ENCODE peak calls at places on chromosomes 12 and 14, in six cellular contexts. Q is AG09309, W is glutamatergic neuron, I is mucosa of descending colon, E is GM10248, R is fibroblast of lung. H is an unnamed sample.

GRCh38 chr12:119181202-119181601 is 2.5 kb downstream of the HSPB8 start:
- DNase-seq in E (no peak), W (no peak), I (no peak), R (no peak), Q (no peak), H (no peak)

GRCh38 chr12:16586350-16587109 is 19.4 kb downstream of the LMO3 start:
- DNase-seq in E (no peak), Q (no peak), R (peak), W (no peak), I (no peak), H (no peak)

GRCh38 chr12:59699408-59700144 is 103.7 kb downstream of the SLC16A7 start:
- DNase-seq in W (no peak), R (peak), E (no peak), Q (peak), I (no peak), H (no peak)

GRCh38 chr12:51371295-51371953 is 19.8 kb downstream of the GALNT6 start:
- DNase-seq in E (no peak), W (no peak), Q (peak), R (peak), I (no peak), H (no peak)

GRCh38 chr12:47889040-47889439 is 15.8 kb downstream of the VDR start:
- DNase-seq in E (peak), R (no peak), W (no peak), I (no peak), Q (no peak), H (no peak)

GRCh38 chr14:96126339-96126770 is 78.3 kb upstream of the BDKRB2 start:
- DNase-seq in R (no peak), Q (no peak), I (no peak), E (no peak), W (no peak), H (no peak)

GRCh38 chr12:100268835-100269564 is 2.0 kb downstream of the SCYL2 start:
- DNase-seq in W (no peak), Q (no peak), I (no peak), E (no peak), R (peak), H (no peak)

GRCh38 chr14:101808020-101808641 is 46.6 kb downstream of the PPP2R5C start:
- DNase-seq in E (no peak), W (peak), Q (no peak), I (no peak), R (no peak), H (peak)

GRCh38 chr12:14260011-14260993 is 105.2 kb upstream of the ATF7IP start:
- DNase-seq in W (peak), R (peak), I (peak), Q (peak), E (no peak), H (peak)

GRCh38 chr12:75922944-75923642 is 108.5 kb downstream of the PHLDA1 start:
- DNase-seq in I (no peak), W (no peak), R (no peak), E (no peak), Q (no peak), H (no peak)

GRCh38 chr12:13154027-13154538 is 42.4 kb upstream of the EMP1 start:
- DNase-seq in Q (no peak), R (peak), I (no peak), E (no peak), W (no peak), H (no peak)

GRCh38 chr12:69544087-69544486 is 41.2 kb upstream of the CCT2 start:
- DNase-seq in I (no peak), Q (no peak), E (no peak), R (no peak), W (no peak), H (no peak)

GRCh38 chr12:34401659-34402227 is 379.4 kb downstream of the ALG10 start:
- DNase-seq in W (peak), Q (no peak), E (peak), I (peak), R (no peak), H (no peak)

GRCh38 chr14:96906434-96906833 is 109.3 kb downstream of the VRK1 start:
- DNase-seq in Q (no peak), R (no peak), W (no peak), I (no peak), E (no peak), H (no peak)

GRCh38 chr14:96104469-96105057 is 65.4 kb downstream of the C14orf132 start:
- DNase-seq in W (no peak), Q (peak), R (peak), E (peak), I (peak), H (no peak)

GRCh38 chr14:92495041-92495440 is 18.5 kb upstream of the RIN3 start:
- DNase-seq in I (no peak), E (no peak), Q (no peak), R (no peak), W (no peak), H (no peak)

GRCh38 chr12:11822071-11822818 is 172.8 kb downstream of the ETV6 start:
- DNase-seq in W (no peak), Q (no peak), I (no peak), R (peak), E (peak), H (no peak)

GRCh38 chr14:37198273-37198598 is 499 bp downstream of the MIPOL1 start:
- DNase-seq in R (no peak), I (no peak), E (no peak), W (no peak), Q (no peak), H (no peak)

GRCh38 chr12:127690161-127690560 is 576.8 kb upstream of the TMEM132C start:
- DNase-seq in R (no peak), W (no peak), Q (no peak), E (no peak), I (no peak), H (no peak)

GRCh38 chr14:33805593-33805992 is 145.3 kb downstream of the EGLN3 start:
- DNase-seq in W (no peak), I (no peak), R (no peak), E (no peak), Q (no peak), H (no peak)

GRCh38 chr14:34665785-34666425 is 36.0 kb upstream of the SNX6 start:
- DNase-seq in E (no peak), Q (peak), W (no peak), I (no peak), R (peak), H (no peak)

GRCh38 chr12:12722351-12723146 is 5.4 kb downstream of the CDKN1B start:
- DNase-seq in E (peak), R (peak), W (no peak), Q (no peak), I (no peak), H (no peak)

GRCh38 chr12:12221560-12221959 is 45.3 kb downstream of the LRP6 start:
- DNase-seq in R (no peak), W (no peak), I (no peak), E (no peak), Q (no peak), H (no peak)

GRCh38 chr12:2417761-2418160 is 365.0 kb downstream of the CACNA1C start:
- DNase-seq in Q (no peak), E (no peak), I (no peak), W (no peak), R (no peak), H (no peak)

GRCh38 chr14:64683264-64683663 is 21.0 kb upstream of the PLEKHG3 start:
- DNase-seq in I (no peak), Q (no peak), W (no peak), R (no peak), E (no peak), H (peak)

GRCh38 chr12:119479121-119479561 is 114.4 kb upstream of the TMEM233 start:
- DNase-seq in I (no peak), Q (no peak), E (no peak), R (no peak), W (no peak), H (no peak)

GRCh38 chr12:89731614-89732013 is 23.0 kb upstream of the ATP2B1 start:
- DNase-seq in Q (no peak), I (no peak), W (no peak), R (peak), E (no peak), H (no peak)

GRCh38 chr14:22885975-22886374 is 3.0 kb downstream of the REM2 start:
- DNase-seq in R (no peak), Q (no peak), E (no peak), I (no peak), W (no peak), H (no peak)

GRCh38 chr12:26691234-26691970 is 141.6 kb downstream of the ITPR2 start:
- DNase-seq in I (no peak), Q (peak), E (no peak), W (peak), R (peak), H (no peak)

GRCh38 chr14:105745433-105746123 is 219.2 kb downstream of the TMEM121 start:
- DNase-seq in R (no peak), E (no peak), Q (no peak), I (no peak), W (no peak), H (no peak)

GRCh38 chr12:65937181-65937641 is 112.9 kb downstream of the HMGA2 start:
- DNase-seq in E (no peak), I (no peak), W (no peak), Q (peak), R (peak), H (no peak)

GRCh38 chr12:19915392-19916192 is 452.7 kb upstream of the PDE3A start:
- DNase-seq in W (no peak), I (no peak), Q (peak), R (peak), E (no peak), H (no peak)

GRCh38 chr12:16506394-16506793 is 99.6 kb downstream of the LMO3 start:
- DNase-seq in R (no peak), Q (no peak), W (no peak), E (no peak), I (no peak), H (no peak)

GRCh38 chr14:36518586-36519430 is 1.2 kb downstream of the NKX2-1 start:
- DNase-seq in R (no peak), Q (no peak), I (peak), W (no peak), E (peak), H (no peak)

GRCh38 chr14:54347044-54347443 is 49.8 kb upstream of the CDKN3 start:
- DNase-seq in R (no peak), W (no peak), I (no peak), E (no peak), Q (no peak), H (no peak)

GRCh38 chr14:100037351-100037750 is 27.9 kb upstream of the EVL start:
- DNase-seq in I (no peak), R (peak), Q (no peak), W (no peak), E (no peak), H (no peak)

DNA sequence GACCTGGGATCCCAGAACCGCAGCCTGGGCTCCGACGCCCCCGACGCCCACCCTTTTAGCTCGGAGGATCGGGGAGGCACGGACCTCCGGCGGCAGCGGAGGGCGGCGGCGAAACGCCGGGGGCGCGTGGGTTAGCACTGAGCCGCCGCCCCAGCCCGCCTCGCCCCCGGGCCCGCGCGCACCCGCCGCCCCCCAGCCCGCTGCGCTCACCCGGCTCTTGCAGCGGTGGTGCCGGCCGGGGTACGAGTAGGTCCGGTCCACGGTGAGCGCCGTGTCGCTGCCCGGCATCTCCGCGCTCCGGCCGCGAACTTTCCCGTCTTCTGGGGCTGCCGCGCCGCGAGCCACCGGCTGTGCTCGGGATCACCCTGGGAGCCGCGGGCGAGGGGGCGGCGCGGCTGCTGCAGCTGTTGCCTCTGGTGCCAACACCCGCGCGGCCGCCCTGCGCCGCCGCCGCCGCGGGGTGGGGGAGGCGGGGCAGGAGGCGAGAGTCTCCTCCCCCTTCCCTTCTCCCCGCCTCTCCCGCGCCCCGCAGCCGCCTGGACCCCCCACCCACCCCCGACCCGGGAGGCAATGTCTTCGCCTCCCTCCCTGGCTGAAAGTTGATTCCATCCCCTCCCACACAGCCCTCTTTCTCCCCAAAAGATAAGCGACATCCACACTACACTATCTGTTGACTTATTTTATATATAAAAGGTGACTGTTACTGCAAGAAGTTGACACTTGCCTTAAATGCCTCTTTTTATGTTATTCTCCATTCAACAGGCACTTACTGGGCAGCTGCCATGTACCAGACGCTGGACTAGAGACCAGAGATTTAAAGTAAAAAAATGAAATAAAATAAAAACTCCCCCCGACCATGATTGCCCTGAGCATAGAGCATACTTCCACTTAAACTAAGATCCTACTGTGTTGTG is at the start of gene TMCC3:
- DNase-seq in E (peak), W (peak), Q (no peak), I (peak), R (peak), H (peak)
- TF ChIP-seq CTCF in E (no peak), W (no peak), Q (no peak), I (no peak), R (no peak), H (peak)

GRCh38 chr12:123598522-123598921 is 3.4 kb upstream of the DDX55 start:
- DNase-seq in Q (no peak), R (no peak), I (no peak), W (no peak), E (no peak), H (no peak)

GRCh38 chr12:123599721-123600120 is 2.2 kb upstream of the DDX55 start:
- DNase-seq in R (no peak), Q (no peak), W (no peak), I (no peak), E (no peak), H (no peak)

GRCh38 chr12:123599310-123599709 is 2.6 kb upstream of the DDX55 start:
- DNase-seq in Q (no peak), R (no peak), I (no peak), W (no peak), E (no peak), H (no peak)

GRCh38 chr12:123602651-123603195 is 824 bp downstream of the DDX55 start:
- DNase-seq in I (no peak), Q (no peak), E (peak), R (no peak), W (no peak), H (no peak)

DNA sequence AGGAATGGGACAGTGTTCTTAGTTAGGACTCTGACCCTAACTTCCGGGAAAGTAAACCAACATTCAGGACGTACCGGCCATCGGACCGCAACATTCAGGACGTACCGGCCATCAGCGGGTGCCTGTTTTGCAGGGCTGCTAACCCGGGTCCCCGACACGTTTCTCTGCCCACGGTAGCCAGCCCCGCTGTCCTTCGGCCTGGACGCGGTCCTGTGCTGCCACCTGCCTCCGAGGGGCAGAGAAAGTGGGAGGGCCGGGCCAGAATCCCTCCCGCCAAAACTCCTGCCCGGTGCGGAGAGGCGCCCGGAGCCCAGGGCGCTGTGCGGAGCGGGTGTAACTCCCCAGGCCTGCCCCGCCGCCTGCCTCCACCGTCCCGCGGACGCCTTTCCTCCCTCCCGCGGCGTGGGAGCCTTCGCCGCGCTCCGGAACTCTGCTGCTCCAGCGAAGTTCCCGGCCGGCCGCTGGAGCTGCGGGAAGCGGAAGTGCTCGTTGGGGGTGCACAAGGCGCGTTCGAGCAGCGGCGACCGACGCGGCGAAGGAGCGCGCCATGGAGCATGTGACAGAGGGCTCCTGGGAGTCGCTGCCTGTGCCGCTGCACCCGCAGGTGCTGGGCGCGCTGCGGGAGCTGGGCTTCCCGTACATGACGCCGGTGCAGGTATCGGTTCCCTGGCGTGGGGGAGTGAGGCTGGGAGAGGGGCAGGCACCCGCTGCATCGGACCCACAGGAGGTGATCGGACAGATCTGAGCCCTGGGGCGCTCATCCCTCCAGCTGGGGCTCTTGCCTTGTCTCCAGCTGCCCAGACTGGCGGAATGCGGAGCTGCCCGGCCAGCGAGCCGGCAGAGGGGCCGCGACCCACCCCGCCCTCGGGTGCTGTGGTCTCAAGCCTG is at the start of gene DDX55:
- DNase-seq in W (peak), R (peak), I (peak), Q (no peak), E (peak), H (peak)
- TF ChIP-seq CTCF in W (no peak), R (peak), I (peak), Q (peak), E (peak), H (peak)

GRCh38 chr12:55927588-55928502 is at the start of gene PYM1:
- DNase-seq in R (peak), E (peak), W (peak), Q (no peak), I (peak), H (peak)
- TF ChIP-seq CTCF in R (no peak), E (no peak), W (no peak), Q (no peak), I (no peak), H (no peak)

DNA sequence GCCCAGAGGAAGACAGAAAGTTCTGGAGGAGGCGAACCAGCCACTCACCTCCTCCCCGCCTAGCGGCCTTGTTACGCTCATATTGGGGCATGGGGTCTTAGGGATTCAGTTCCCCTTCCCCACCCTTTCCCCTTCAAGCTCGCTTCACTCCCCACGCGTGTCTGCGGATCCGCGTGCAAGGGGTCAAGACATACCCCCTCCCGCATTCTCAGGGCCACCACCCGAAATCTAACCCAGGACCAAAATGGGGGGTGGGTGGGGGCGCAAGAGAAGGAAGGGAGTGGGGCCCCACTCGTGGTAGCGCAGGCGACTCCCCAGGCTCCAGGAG is 576 bp upstream of the RFX4 start:
- DNase-seq in R (no peak), I (no peak), E (no peak), Q (no peak), W (no peak), H (no peak)
- TF ChIP-seq CTCF in R (no peak), I (no peak), E (no peak), Q (no peak), W (no peak), H (no peak)

GRCh38 chr12:112381898-112382796 is at the start of gene HECTD4:
- DNase-seq in W (peak), Q (no peak), E (peak), R (peak), I (peak), H (peak)
- TF ChIP-seq CTCF in W (no peak), Q (no peak), E (no peak), R (no peak), I (no peak), H (no peak)

DNA sequence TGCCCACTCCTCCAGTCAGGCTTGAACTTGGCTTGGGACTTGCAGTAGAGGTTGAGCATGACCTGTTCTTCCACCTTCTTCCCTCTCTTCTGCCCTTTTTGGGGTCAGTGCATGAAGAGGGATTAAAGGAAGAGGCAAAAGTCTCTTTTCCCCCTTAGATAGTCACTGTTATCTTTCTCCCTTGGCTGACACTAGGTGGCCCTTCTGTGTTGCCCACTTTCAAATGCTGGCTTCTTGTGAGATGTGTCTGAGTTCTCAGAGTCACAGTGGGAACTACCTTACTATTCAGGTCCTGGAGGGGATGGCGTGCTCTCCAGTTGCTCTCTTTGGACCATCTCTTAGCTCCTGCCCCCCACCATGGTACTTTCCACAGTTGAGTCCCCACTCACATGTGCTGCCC is 73.6 kb downstream of the GPR65 start:
- DNase-seq in I (no peak), Q (no peak), R (no peak), E (no peak), W (no peak), H (no peak)
- TF ChIP-seq CTCF in I (no peak), Q (no peak), R (no peak), E (no peak), W (no peak), H (no peak)

H was measured in neural crest cell.